ENCODE peak calls at places on chromosomes 4 and X, in eight cellular contexts. I is fibroblast of lung, L is kidney, V is lower leg skin, N is iPS DF 6.9, A is astrocyte, S is ACHN, E is posterior cingulate gyrus. G is an unnamed sample.

GRCh38 chrX:15909605-15910004 is 55.0 kb upstream of the AP1S2 start:
- DNase-seq in E (no peak), V (no peak), A (no peak), N (peak), L (no peak), I (no peak), S (no peak), G (no peak)

GRCh38 chr4:26510334-26510705 is 20.0 kb upstream of the CCKAR start:
- DNase-seq in E (no peak), V (no peak), N (no peak), I (peak), L (no peak), A (no peak), S (no peak), G (no peak)

GRCh38 chr4:142727152-142727551 is 118.9 kb downstream of the INPP4B start:
- DNase-seq in N (no peak), E (no peak), I (no peak), V (no peak), S (no peak), L (no peak), A (no peak), G (no peak)

GRCh38 chrX:45774961-45775360 is 574.3 kb upstream of the DIPK2B start:
- DNase-seq in L (no peak), N (no peak), S (peak), E (no peak), A (peak), I (peak), V (no peak), G (no peak)

GRCh38 chrX:149248073-149248625 is 257.0 kb downstream of the IDS start:
- DNase-seq in I (peak), A (no peak), E (no peak), V (no peak), S (no peak), N (no peak), L (no peak), G (no peak)

GRCh38 chrX:126985027-126985426 is 165.5 kb downstream of the PRR32 start:
- DNase-seq in I (no peak), L (no peak), N (no peak), E (no peak), S (no peak), V (no peak), A (no peak), G (no peak)

GRCh38 chrX:77426811-77427210 is 20.4 kb upstream of the FGF16 start:
- DNase-seq in N (no peak), E (no peak), S (no peak), V (no peak), L (no peak), A (peak), I (peak), G (no peak)

GRCh38 chr4:101346562-101347266 is 612 bp downstream of the PPP3CA start:
- DNase-seq in L (peak), A (peak), I (peak), V (peak), E (peak), S (peak), N (no peak), G (peak)

GRCh38 chrX:53155512-53156206 is 61.7 kb downstream of the KANTR start:
- DNase-seq in S (no peak), N (no peak), L (no peak), I (no peak), E (no peak), V (no peak), A (no peak), G (no peak)

GRCh38 chr4:1728061-1728980 is 7.0 kb downstream of the TACC3 start:
- DNase-seq in V (no peak), E (no peak), L (peak), A (no peak), N (no peak), I (no peak), S (no peak), G (no peak)

GRCh38 chrX:29690061-29690460 is 525.3 kb upstream of the MAGEB2 start:
- DNase-seq in S (no peak), E (no peak), A (peak), I (peak), N (no peak), L (no peak), V (no peak), G (no peak)

GRCh38 chr4:2364654-2365053 is 53.8 kb downstream of the ZFYVE28 start:
- DNase-seq in N (no peak), A (peak), L (peak), S (peak), E (no peak), V (no peak), I (peak), G (no peak)

GRCh38 chr4:13705521-13706035 is 78.1 kb upstream of the BOD1L1 start:
- DNase-seq in S (peak), I (no peak), N (no peak), V (peak), E (no peak), L (peak), A (no peak), G (no peak)

GRCh38 chr4:182748283-182748682 is 168.9 kb downstream of the DCTD start:
- DNase-seq in E (peak), N (no peak), V (no peak), L (no peak), A (no peak), I (no peak), S (no peak), G (no peak)

GRCh38 chr4:12689457-12689856 is 794.7 kb downstream of the RAB28 start:
- DNase-seq in V (no peak), I (no peak), N (no peak), E (no peak), S (no peak), A (no peak), L (no peak), G (no peak)

GRCh38 chr4:186537843-186538521 is 17.4 kb downstream of the MTNR1A start:
- DNase-seq in E (no peak), I (no peak), V (no peak), L (no peak), S (no peak), A (no peak), N (no peak), G (no peak)

GRCh38 chrX:97159916-97160800 is 276.4 kb downstream of the RPA4 start:
- DNase-seq in A (no peak), S (no peak), N (no peak), L (no peak), I (peak), V (no peak), E (no peak), G (no peak)

GRCh38 chrX:7798327-7798726 is 44.6 kb upstream of the VCX start:
- DNase-seq in I (no peak), E (no peak), A (no peak), L (no peak), N (no peak), V (no peak), S (no peak), G (no peak)

GRCh38 chrX:142149919-142150318 is 55.2 kb downstream of the MAGEC2 start:
- DNase-seq in E (no peak), I (no peak), L (no peak), S (no peak), N (no peak), V (no peak), A (no peak), G (no peak)

GRCh38 chrX:135923353-135923752 is 29.8 kb downstream of the SAGE1 start:
- DNase-seq in L (no peak), V (no peak), E (no peak), N (no peak), I (no peak), S (no peak), A (no peak), G (peak)

GRCh38 chrX:122389005-122389404 is 795.1 kb upstream of the GRIA3 start:
- DNase-seq in N (no peak), S (no peak), I (no peak), E (no peak), L (no peak), V (no peak), A (no peak), G (no peak)

GRCh38 chr4:40699648-40700047 is 50.1 kb upstream of the NSUN7 start:
- DNase-seq in V (no peak), A (peak), E (no peak), I (peak), S (peak), N (no peak), L (no peak), G (no peak)

GRCh38 chr4:14908635-14909034 is 93.6 kb upstream of the CPEB2 start:
- DNase-seq in V (no peak), A (peak), E (no peak), I (peak), S (no peak), N (no peak), L (no peak), G (no peak)

GRCh38 chr4:72629540-72629939 is 60.5 kb upstream of the ADAMTS3 start:
- DNase-seq in L (no peak), V (no peak), I (peak), S (peak), A (peak), E (no peak), N (no peak), G (no peak)

GRCh38 chrX:119093991-119094741 is 21.4 kb downstream of the CT47C1 start:
- DNase-seq in S (no peak), E (no peak), A (no peak), I (no peak), V (no peak), N (no peak), L (no peak), G (peak)

GRCh38 chr4:44817905-44818304 is 91.5 kb upstream of the GNPDA2 start:
- DNase-seq in A (no peak), V (no peak), N (no peak), I (no peak), L (no peak), S (no peak), E (no peak), G (no peak)

GRCh38 chr4:165580379-165580905 is 201.6 kb downstream of the CPE start:
- DNase-seq in V (peak), E (no peak), L (no peak), I (peak), S (peak), N (no peak), A (peak), G (no peak)

GRCh38 chr4:2958446-2958845 is 4.8 kb downstream of the NOP14 start:
- DNase-seq in E (no peak), V (no peak), S (no peak), I (peak), A (peak), L (no peak), N (no peak), G (no peak)

GRCh38 chr4:94131212-94131611 is 76.5 kb upstream of the SMARCAD1 start:
- DNase-seq in S (no peak), I (no peak), N (no peak), L (no peak), E (no peak), V (no peak), A (no peak), G (no peak)

GRCh38 chrX:11770320-11770719 is 12.3 kb downstream of the MSL3 start:
- DNase-seq in I (peak), L (no peak), V (no peak), E (peak), N (no peak), S (peak), A (peak), G (peak)

GRCh38 chrX:357035-357692 is 29.5 kb downstream of the PPP2R3B start:
- DNase-seq in V (no peak), L (peak), N (no peak), E (no peak), S (no peak), A (no peak), I (no peak), G (no peak)

GRCh38 chr4:144403903-144404302 is 242.1 kb upstream of the HHIP start:
- DNase-seq in N (no peak), E (no peak), L (no peak), I (no peak), S (no peak), A (no peak), V (no peak), G (no peak)

GRCh38 chr4:182240161-182241130 is 2.8 kb upstream of the TENM3 start:
- DNase-seq in L (peak), A (peak), N (no peak), S (peak), I (peak), E (no peak), V (no peak), G (peak)

GRCh38 chrX:70032797-70033196 is 16.9 kb downstream of the AWAT2 start:
- DNase-seq in V (no peak), N (no peak), E (no peak), I (no peak), S (no peak), L (no peak), A (no peak), G (no peak)